ENCODE peak calls at places on chromosomes 6 and 20, in four cellular contexts. S, Y, U and C are unnamed samples.

GRCh38 chr20:38152175-38153010 is 12.7 kb downstream of the TGM2 start:
- DNase-seq in U (no peak), Y (peak; percentile 72), S (peak; percentile 70), C (peak; percentile 97)

GRCh38 chr6:1654095-1654494 is 44.4 kb downstream of the FOXC1 start:
- DNase-seq in S (no peak), U (no peak), Y (no peak), C (no peak)

GRCh38 chr6:127520061-127520460 is 926 bp upstream of the MTCL3 start:
- DNase-seq in U (peak; percentile 8), S (no peak), Y (no peak), C (no peak)

GRCh38 chr20:63116412-63117106 is 99.4 kb downstream of the YTHDF1 start:
- DNase-seq in U (no peak), S (no peak), Y (peak; percentile 56), C (peak; percentile 13)

GRCh38 chr6:1916334-1916985 is 306.7 kb downstream of the FOXC1 start:
- DNase-seq in Y (no peak), S (no peak), U (no peak), C (no peak)

GRCh38 chr6:4017847-4018193 is 61.1 kb downstream of the FAM217A start:
- DNase-seq in U (no peak), S (no peak), Y (no peak), C (no peak)

GRCh38 chr6:6591778-6592388 is 3.4 kb downstream of the LY86 start:
- DNase-seq in Y (no peak), U (no peak), S (no peak), C (peak; percentile 22)

GRCh38 chr6:1208876-1209275 is 103.0 kb upstream of the FOXQ1 start:
- DNase-seq in Y (no peak), S (no peak), U (no peak), C (no peak)

GRCh38 chr20:653110-653589 is at the start of gene SRXN1:
- DNase-seq in Y (peak; percentile 93), U (peak; percentile 55), S (peak; percentile 89), C (peak; percentile 92)

GRCh38 chr6:33886673-33887144 is 82.9 kb upstream of the MLN start:
- DNase-seq in S (peak; percentile 83), Y (no peak), U (no peak), C (peak; percentile 85)

GRCh38 chr6:170271771-170272314 is 19.0 kb downstream of the DLL1 start:
- DNase-seq in Y (no peak), S (no peak), U (peak; percentile 73), C (peak; percentile 81)

GRCh38 chr6:85008311-85009015 is 244.1 kb upstream of the TBX18 start:
- DNase-seq in U (no peak), Y (no peak), S (no peak), C (no peak)

GRCh38 chr6:137002505-137002904 is 42.3 kb downstream of the IL20RA start:
- DNase-seq in Y (no peak), S (no peak), U (no peak), C (no peak)

GRCh38 chr20:478949-479429 is 16.7 kb upstream of the TBC1D20 start:
- DNase-seq in U (peak; percentile 73), S (no peak), Y (peak; percentile 71), C (no peak)

GRCh38 chr6:144613859-144614258 is 328.7 kb downstream of the UTRN start:
- DNase-seq in U (no peak), S (no peak), Y (no peak), C (no peak)

GRCh38 chr6:33172307-33173227 is 19.7 kb downstream of the COL11A2 start:
- DNase-seq in U (no peak), Y (peak; percentile 69), S (no peak), C (peak; percentile 14)

GRCh38 chr6:91337967-91338366 is 751.1 kb upstream of the MAP3K7 start:
- DNase-seq in U (no peak), Y (no peak), S (no peak), C (no peak)

GRCh38 chr6:35496036-35496850 is 636 bp downstream of the TEAD3 start:
- DNase-seq in S (peak; percentile 78), U (no peak), Y (peak; percentile 43), C (peak; percentile 83)

GRCh38 chr6:16802071-16802470 is 40.8 kb upstream of the ATXN1 start:
- DNase-seq in S (no peak), Y (no peak), U (no peak), C (no peak)

GRCh38 chr6:112117554-112117953 is 30.2 kb downstream of the FAM229B start:
- DNase-seq in S (no peak), U (no peak), Y (no peak), C (no peak)

GRCh38 chr20:48821261-48821910 is 6.4 kb downstream of the PREX1 start:
- DNase-seq in U (no peak), S (no peak), Y (no peak), C (no peak)

GRCh38 chr20:48822879-48823385 is 4.9 kb downstream of the PREX1 start:
- DNase-seq in U (no peak), Y (no peak), S (no peak), C (no peak)

GRCh38 chr20:48823476-48823875 is 4.3 kb downstream of the PREX1 start:
- DNase-seq in Y (no peak), U (no peak), S (no peak), C (no peak)

GRCh38 chr20:48820649-48820973 is 7.2 kb downstream of the PREX1 start:
- DNase-seq in U (no peak), S (no peak), Y (no peak), C (no peak)

GRCh38 chr20:48822178-48822577 is 5.6 kb downstream of the PREX1 start:
- DNase-seq in U (no peak), Y (no peak), S (no peak), C (no peak)
- H3K4me1 ChIP-seq in U (peaks cover 81% of the 10 kb centered on the region), Y (peaks cover 4% of the 10 kb centered on the region), S (no peaks in the 10 kb centered on the region), C (no peaks in the 10 kb centered on the region)

GRCh38 chr20:49279677-49280462 is 2.0 kb upstream of the ZNFX1 start:
- DNase-seq in Y (no peak), U (no peak), S (no peak), C (no peak)

GRCh38 chr20:49278817-49279676 is 1.2 kb upstream of the ZNFX1 start:
- DNase-seq in U (no peak), S (no peak), Y (no peak), C (peak; percentile 23)

GRCh38 chr20:49277786-49278035 is 146 bp downstream of the ZNFX1 start:
- DNase-seq in Y (no peak), S (no peak), U (no peak), C (no peak)

GRCh38 chr20:49276895-49277785 is 717 bp downstream of the ZNFX1 start:
- DNase-seq in U (no peak), S (peak; percentile 50), Y (no peak), C (peak; percentile 79)

DNA sequence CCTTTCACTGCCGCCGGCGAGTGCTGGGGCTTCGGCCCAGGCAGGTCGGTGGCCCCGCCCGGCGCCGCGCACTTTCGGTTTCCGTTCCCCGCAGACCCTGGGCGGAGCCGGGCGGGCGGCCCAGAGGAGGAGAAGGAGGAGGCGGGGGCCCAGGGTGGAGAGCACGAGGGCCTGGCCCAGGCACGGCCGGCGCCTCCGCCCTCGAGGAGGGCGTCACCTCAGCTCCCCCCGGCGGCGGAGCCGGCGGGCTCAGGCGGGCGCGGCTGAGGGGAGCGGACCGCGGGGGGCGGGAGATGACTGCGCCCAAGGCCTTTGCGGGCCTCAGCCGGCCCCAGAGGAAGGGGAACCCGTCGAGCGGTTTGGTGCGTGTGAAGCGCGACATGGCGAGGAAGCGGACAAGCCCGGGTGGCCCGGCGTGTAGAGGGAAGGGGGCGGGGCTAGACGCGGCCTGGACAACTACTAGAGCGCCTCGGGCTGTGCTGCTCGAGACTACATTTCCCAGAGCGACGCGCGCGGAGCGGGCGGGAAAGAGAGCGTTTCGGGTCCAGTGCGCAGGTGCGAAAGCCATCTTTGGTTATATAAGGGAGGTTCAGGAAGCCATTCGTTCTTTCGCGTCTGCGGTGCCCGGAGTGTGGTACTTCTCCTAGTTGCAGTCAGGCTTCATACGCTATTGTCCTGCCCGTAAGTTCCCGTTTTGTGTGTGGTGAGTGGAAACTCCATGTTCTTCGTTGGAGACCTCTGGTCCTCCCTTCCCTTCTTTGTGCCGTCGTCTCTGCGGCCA is at the start of gene ZNFX1:
- DNase-seq in Y (peak; percentile 93), S (peak; percentile 99), U (peak; percentile 96), C (peak; percentile 100)
- H3K9me3 ChIP-seq in Y (no peaks in the 10 kb centered on the region), S (no peaks in the 10 kb centered on the region), U (peaks cover 21% of the 10 kb centered on the region), C (peaks cover 4% of the 10 kb centered on the region)

GRCh38 chr6:108616973-108617372 is 56.3 kb downstream of the FOXO3 start:
- DNase-seq in Y (no peak), S (no peak), U (no peak), C (no peak)

GRCh38 chr6:108609276-108609769 is 48.6 kb downstream of the FOXO3 start:
- DNase-seq in S (no peak), U (no peak), Y (no peak), C (no peak)

GRCh38 chr6:108616544-108616943 is 55.8 kb downstream of the FOXO3 start:
- DNase-seq in S (no peak), U (no peak), Y (no peak), C (no peak)

GRCh38 chr6:108610270-108610839 is 49.6 kb downstream of the FOXO3 start:
- DNase-seq in U (no peak), S (no peak), Y (no peak), C (no peak)

DNA sequence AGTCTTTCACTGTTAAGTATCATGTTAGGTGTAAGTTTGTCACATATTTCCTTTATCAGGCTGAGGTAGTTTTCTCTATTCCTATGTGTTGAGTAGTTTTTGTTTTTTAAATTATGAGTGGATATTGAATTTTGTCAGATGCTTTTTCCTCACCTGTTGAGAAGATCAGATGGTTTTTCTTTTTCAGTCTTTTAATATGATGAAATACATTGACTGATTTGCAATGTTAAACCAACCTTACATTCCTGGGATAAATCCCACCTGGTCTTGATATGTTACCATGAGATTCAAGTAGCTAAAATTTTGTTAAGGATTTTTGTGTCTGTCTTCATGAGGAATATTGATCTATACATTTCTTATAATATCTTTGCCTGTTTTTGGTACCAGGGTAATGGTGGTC is 52.1 kb downstream of the FOXO3 start:
- DNase-seq in S (no peak), Y (no peak), U (no peak), C (no peak)
- H3K4me3 ChIP-seq in S (no peak overlapping the region), Y (no peak overlapping the region), U (no peak overlapping the region), C (no peak overlapping the region)

GRCh38 chr6:32107447-32107846 is 1.7 kb downstream of the TNXB start:
- DNase-seq in Y (no peak), U (no peak), S (peak; percentile 55), C (no peak)

GRCh38 chr6:32109114-32109764 is at the start of gene TNXB:
- DNase-seq in U (no peak), Y (no peak), S (peak; percentile 74), C (peak; percentile 85)

GRCh38 chr6:32109765-32110160 is 625 bp upstream of the TNXB start:
- DNase-seq in S (no peak), U (no peak), Y (no peak), C (no peak)

GRCh38 chr6:32108727-32109113 is 418 bp downstream of the TNXB start:
- DNase-seq in Y (no peak), U (no peak), S (no peak), C (no peak)

DNA sequence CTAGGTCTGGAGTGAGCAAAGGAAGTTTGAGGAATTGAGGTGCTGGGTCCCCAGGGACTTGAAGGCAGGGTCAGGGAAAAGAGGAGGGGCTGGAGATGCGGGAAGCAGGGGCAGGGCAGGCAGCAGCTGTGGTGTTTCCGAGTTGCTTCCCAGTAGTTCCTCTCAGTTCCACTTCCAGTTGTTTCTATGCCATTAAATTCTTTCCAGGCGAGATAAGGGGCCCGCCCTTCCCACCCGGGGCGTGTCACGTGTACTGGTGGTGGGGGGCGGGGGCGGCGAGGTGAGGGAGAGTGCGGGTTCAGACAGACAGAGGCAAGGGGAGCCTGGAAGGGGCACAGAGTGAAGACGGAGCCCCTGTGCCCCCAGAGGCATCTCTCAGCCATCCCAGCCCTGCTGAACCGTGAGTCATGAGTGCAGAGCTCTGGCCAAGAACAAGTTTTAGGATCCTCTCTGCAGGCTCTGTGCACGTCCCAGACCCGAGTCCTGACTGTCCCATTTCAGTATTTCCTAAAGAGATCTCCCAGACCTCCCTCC is 977 bp downstream of the TNXB start:
- DNase-seq in Y (no peak), S (peak; percentile 85), U (no peak), C (peak; percentile 92)
- H3K4me1 ChIP-seq in Y (peaks cover 15% of the 10 kb centered on the region), S (peaks cover 1% of the 10 kb centered on the region), U (no peaks in the 10 kb centered on the region), C (peaks cover 36% of the 10 kb centered on the region)